ENCODE peak calls at places on chromosomes 11 and 22, in seven cellular contexts. E, Y, W, F, X, N and I are unnamed samples.

GRCh38 chr11:96267490-96268010 is 75.4 kb downstream of the MAML2 start:
- DNase-seq in E (no peak), Y (no peak), W (peak), F (peak), X (no peak), N (no peak), I (no peak)

GRCh38 chr22:27801616-27802388 is at the start of gene MN1:
- DNase-seq in E (peak), Y (peak), W (no peak), F (peak), X (peak), N (no peak), I (peak)

GRCh38 chr11:71201936-71202597 is 50.3 kb downstream of the SHANK2 start:
- DNase-seq in E (no peak), Y (no peak), W (no peak), F (no peak), X (no peak), N (no peak), I (no peak)

GRCh38 chr22:27637604-27638003 is 164.0 kb downstream of the MN1 start:
- DNase-seq in E (no peak), Y (peak), W (no peak), F (no peak), X (no peak), N (no peak), I (no peak)

GRCh38 chr11:87425943-87426342 is 388.2 kb downstream of the TMEM135 start:
- DNase-seq in E (peak), Y (peak), W (no peak), F (no peak), X (no peak), N (no peak), I (no peak)

GRCh38 chr11:88312665-88313064 is 24.9 kb downstream of the CTSC start:
- DNase-seq in E (no peak), Y (peak), W (no peak), F (no peak), X (no peak), N (no peak), I (no peak)

GRCh38 chr22:46726066-46726985 is 11.7 kb downstream of the CERK start:
- DNase-seq in E (no peak), Y (no peak), W (no peak), F (no peak), X (peak), N (no peak), I (no peak)

GRCh38 chr11:110908401-110909106 is 196.3 kb upstream of the ARHGAP20 start:
- DNase-seq in E (no peak), Y (peak), W (no peak), F (peak), X (peak), N (no peak), I (no peak)

GRCh38 chr22:45933503-45934167 is 43.3 kb downstream of the WNT7B start:
- DNase-seq in E (no peak), Y (no peak), W (no peak), F (no peak), X (no peak), N (no peak), I (no peak)

GRCh38 chr11:73137262-73137941 is 4.7 kb downstream of the FCHSD2 start:
- DNase-seq in E (no peak), Y (no peak), W (no peak), F (peak), X (no peak), N (no peak), I (no peak)

GRCh38 chr11:118605116-118605867 is 2.1 kb upstream of the PHLDB1 start:
- DNase-seq in E (peak), Y (peak), W (no peak), F (no peak), X (peak), N (peak), I (peak)

GRCh38 chr11:100404907-100405306 is 282.2 kb upstream of the ARHGAP42 start:
- DNase-seq in E (peak), Y (no peak), W (no peak), F (no peak), X (no peak), N (no peak), I (no peak)

GRCh38 chr11:131064373-131064991 is 148.2 kb upstream of the SNX19 start:
- DNase-seq in E (peak), Y (peak), W (peak), F (no peak), X (peak), N (peak), I (peak)

GRCh38 chr11:40062616-40063015 is 1396.8 kb downstream of the LRRC4C start:
- DNase-seq in E (no peak), Y (peak), W (no peak), F (no peak), X (no peak), N (no peak), I (no peak)
- H3K4me3 ChIP-seq in E (no peak), Y (no peak), W (no peak), F (no peak), X (no peak), N (no peak), I (no peak)

GRCh38 chr11:113103932-113104331 is 142.7 kb downstream of the NCAM1 start:
- DNase-seq in E (peak), Y (no peak), W (no peak), F (no peak), X (no peak), N (no peak), I (no peak)

GRCh38 chr11:113105584-113105983 is 144.4 kb downstream of the NCAM1 start:
- DNase-seq in E (no peak), Y (peak), W (no peak), F (no peak), X (no peak), N (no peak), I (no peak)

GRCh38 chr11:113104390-113105251 is 143.4 kb downstream of the NCAM1 start:
- DNase-seq in E (no peak), Y (no peak), W (no peak), F (no peak), X (no peak), N (no peak), I (no peak)

GRCh38 chr11:113110046-113110445 is 148.8 kb downstream of the NCAM1 start:
- DNase-seq in E (no peak), Y (no peak), W (no peak), F (no peak), X (no peak), N (no peak), I (no peak)

GRCh38 chr11:113106507-113106906 is 145.3 kb downstream of the NCAM1 start:
- DNase-seq in E (no peak), Y (peak), W (no peak), F (no peak), X (no peak), N (no peak), I (no peak)
- TF ChIP-seq EZH2 in E (no peak), Y (no peak), W (no peak), F (no peak), X (no peak), N (no peak), I (no peak)

GRCh38 chr11:61335355-61335710 is 2.3 kb downstream of the TKFC start:
- DNase-seq in E (no peak), Y (no peak), W (no peak), F (no peak), X (no peak), N (peak), I (no peak)

GRCh38 chr11:61339490-61339878 is 6.5 kb downstream of the TKFC start:
- DNase-seq in E (no peak), Y (no peak), W (no peak), F (no peak), X (no peak), N (no peak), I (no peak)

GRCh38 chr11:61336171-61336935 is 3.3 kb downstream of the TKFC start:
- DNase-seq in E (peak), Y (peak), W (peak), F (peak), X (peak), N (peak), I (peak)

GRCh38 chr11:61338783-61339489 is 5.9 kb downstream of the TKFC start:
- DNase-seq in E (no peak), Y (no peak), W (no peak), F (no peak), X (no peak), N (no peak), I (no peak)

GRCh38 chr11:61337706-61338268 is 4.8 kb downstream of the TKFC start:
- DNase-seq in E (no peak), Y (no peak), W (no peak), F (no peak), X (no peak), N (no peak), I (no peak)
- H3K4me3 ChIP-seq in E (no peak), Y (no peak), W (no peak), F (no peak), X (no peak), N (no peak), I (no peak)

DNA sequence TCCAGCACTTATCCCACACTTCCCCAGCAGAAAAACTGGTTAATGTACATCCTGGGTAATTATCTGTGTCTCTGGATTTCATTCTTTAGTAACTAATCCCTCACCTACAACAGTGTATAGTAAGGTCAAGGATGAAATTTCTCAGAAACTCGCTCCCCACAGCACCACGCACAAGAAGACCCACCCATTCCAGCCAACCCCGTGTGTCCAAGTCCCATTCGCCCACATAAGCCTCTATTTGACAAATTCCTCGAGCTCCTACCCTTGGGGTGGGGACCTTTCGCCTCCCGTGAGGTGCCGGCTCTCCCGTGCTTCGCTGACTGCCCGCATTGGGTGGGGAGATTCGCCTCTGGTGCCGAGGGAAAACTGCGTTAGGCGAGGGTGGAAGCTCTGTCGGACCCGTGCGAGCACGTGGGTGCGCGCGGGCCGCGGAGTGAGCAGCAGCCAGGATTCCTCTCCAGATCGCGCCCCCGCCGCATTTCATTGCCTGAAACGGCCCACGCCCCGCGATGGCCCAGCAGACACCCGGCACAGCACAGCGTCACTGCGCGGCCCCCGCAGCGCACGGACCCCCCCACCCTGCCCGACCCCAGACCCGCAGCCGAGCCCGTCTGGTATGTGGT is 866 bp downstream of the EXPH5 start:
- DNase-seq in E (peak), Y (peak), W (peak), F (no peak), X (peak), N (peak), I (peak)
- TF ChIP-seq EZH2 in E (no peak), Y (no peak), W (no peak), F (no peak), X (no peak), N (no peak), I (no peak)

GRCh38 chr11:8698379-8698851 is 15.8 kb downstream of the RPL27A start:
- DNase-seq in E (peak), Y (no peak), W (no peak), F (no peak), X (peak), N (no peak), I (no peak)
- H3K4me3 ChIP-seq in E (peak), Y (no peak), W (no peak), F (no peak), X (no peak), N (no peak), I (no peak)

GRCh38 chr11:122983438-122984185 is 2.0 kb upstream of the BSX start:
- DNase-seq in E (peak), Y (no peak), W (no peak), F (peak), X (no peak), N (no peak), I (no peak)
- TF ChIP-seq EZH2 in E (peak), Y (peak), W (no peak), F (no peak), X (no peak), N (no peak), I (no peak)